ENCODE peak calls at places on chromosomes 11 and 22, in five cellular contexts. T is NCI-H2081; J is HTR-8/SVneo; P is activated CD4-positive, alpha-beta T cell treated with anti-CD3 and anti-CD28 coated beads, Interleukin-2, amount 50 U/mL, for 1 hour; F is mucosa of gallbladder. D is an unnamed sample.

GRCh38 chr11:27710536-27710935 is 10.3 kb upstream of the BDNF start:
- DNase-seq in T (no peak), J (no peak), P (no peak), F (no peak), D (no peak)

GRCh38 chr22:48719978-48720661 is 1107.6 kb downstream of the BRD1 start:
- DNase-seq in T (no peak), J (no peak), P (no peak), F (no peak), D (no peak)

GRCh38 chr11:66649903-66650302 is 11.4 kb downstream of the RBM4 start:
- DNase-seq in T (no peak), J (no peak), P (no peak), F (no peak), D (no peak)

GRCh38 chr11:117519170-117519569 is 191.5 kb downstream of the CEP164 start:
- DNase-seq in T (no peak), J (no peak), P (no peak), F (peak), D (no peak)

GRCh38 chr22:27961182-27961581 is 42.1 kb upstream of the PITPNB start:
- DNase-seq in T (no peak), J (no peak), P (no peak), F (no peak), D (no peak)

GRCh38 chr11:109680127-109680526 is 258.1 kb downstream of the C11orf87 start:
- DNase-seq in T (no peak), J (no peak), P (no peak), F (no peak), D (no peak)

GRCh38 chr22:27885977-27886842 is 32.8 kb downstream of the PITPNB start:
- DNase-seq in T (peak), J (peak), P (peak), F (no peak), D (peak)

GRCh38 chr11:47714554-47715081 is 551 bp downstream of the AGBL2 start:
- DNase-seq in T (peak), J (no peak), P (peak), F (no peak), D (no peak)

GRCh38 chr11:73013021-73013420 is 129.1 kb downstream of the FCHSD2 start:
- DNase-seq in T (no peak), J (no peak), P (no peak), F (no peak), D (no peak)

GRCh38 chr11:114077482-114078305 is 18.2 kb downstream of the ZBTB16 start:
- DNase-seq in T (no peak), J (no peak), P (peak), F (no peak), D (no peak)

GRCh38 chr22:28647216-28647615 is 32.4 kb downstream of the TTC28 start:
- DNase-seq in T (no peak), J (no peak), P (no peak), F (no peak), D (no peak)

GRCh38 chr22:50250555-50251471 is at the start of gene HDAC10:
- DNase-seq in T (peak), J (no peak), P (peak), F (peak), D (no peak)

GRCh38 chr11:79397252-79397651 is 43.6 kb downstream of the TENM4 start:
- DNase-seq in T (no peak), J (no peak), P (no peak), F (no peak), D (no peak)

GRCh38 chr11:99534812-99535211 is 514.1 kb downstream of the CNTN5 start:
- DNase-seq in T (no peak), J (no peak), P (no peak), F (no peak), D (no peak)

GRCh38 chr11:67082071-67082791 is 25.6 kb downstream of the RHOD start:
- DNase-seq in T (no peak), J (no peak), P (no peak), F (no peak), D (no peak)

GRCh38 chr11:32829680-32830412 is at the start of gene PRRG4:
- DNase-seq in T (peak), J (peak), P (no peak), F (peak), D (peak)

GRCh38 chr11:122215244-122215992 is 99.4 kb upstream of the BLID start:
- DNase-seq in T (peak), J (peak), P (peak), F (peak), D (peak)

GRCh38 chr22:43889366-43890253 is 2.2 kb downstream of the PNPLA5 start:
- DNase-seq in T (no peak), J (peak), P (no peak), F (no peak), D (peak)

GRCh38 chr11:76823481-76824028 is 37.2 kb upstream of the ACER3 start:
- DNase-seq in T (no peak), J (peak), P (no peak), F (no peak), D (no peak)

GRCh38 chr22:37999640-38000272 is 15.4 kb upstream of the SOX10 start:
- DNase-seq in T (peak), J (peak), P (no peak), F (no peak), D (peak)

D was measured in posterior cingulate gyrus.